ENCODE peak calls at places on chromosomes 5 and 9, in four cellular contexts. I is HepG2, S is H1, E is GM12878. A is an unnamed sample.
A peak's percentile ranks its signal among the peaks of the same experiment; 100 is the strongest.

GRCh38 chr5:178338750-178339144 is 106.1 kb upstream of the PHYKPL start:
- DNase-seq in S (no peak), I (no peak), E (no peak), A (no peak)

GRCh38 chr9:16689352-16689938 is 181.0 kb downstream of the BNC2 start:
- DNase-seq in I (no peak), S (no peak), E (no peak), A (no peak)

GRCh38 chr5:112885001-112885400 is 23.9 kb downstream of the SRP19 start:
- DNase-seq in E (no peak), S (no peak), I (no peak), A (no peak)

GRCh38 chr9:124180557-124180956 is 77.2 kb upstream of the NEK6 start:
- DNase-seq in I (no peak), E (no peak), S (no peak), A (no peak)

GRCh38 chr9:98875536-98875935 is 68.1 kb downstream of the GALNT12 start:
- DNase-seq in I (no peak), S (no peak), E (no peak), A (no peak)

GRCh38 chr5:169161022-169161680 is 139.8 kb downstream of the SLIT3 start:
- DNase-seq in E (no peak), S (no peak), I (no peak), A (no peak)

GRCh38 chr9:726005-726404 is 115.5 kb upstream of the DMRT1 start:
- DNase-seq in I (no peak), E (no peak), S (no peak), A (no peak)

GRCh38 chr5:52809884-52810283 is 22.2 kb downstream of the ITGA1 start:
- DNase-seq in I (no peak), S (no peak), E (no peak), A (no peak)

GRCh38 chr9:77802512-77803293 is 154.6 kb upstream of the GNA14 start:
- DNase-seq in I (no peak), S (no peak), E (no peak), A (no peak)

GRCh38 chr5:176985516-176985915 is 21.1 kb downstream of the UIMC1 start:
- DNase-seq in I (no peak), E (no peak), S (no peak), A (no peak)

GRCh38 chr9:89149726-89150125 is 28.9 kb downstream of the SHC3 start:
- DNase-seq in I (no peak), E (no peak), S (no peak), A (no peak)

GRCh38 chr5:181187500-181188213 is 17.3 kb downstream of the TRIM7 start:
- DNase-seq in E (no peak), S (no peak), I (peak; percentile 81), A (peak; percentile 62)

GRCh38 chr5:178624626-178625546 is 2.0 kb downstream of the CLK4 start:
- DNase-seq in S (no peak), I (no peak), E (no peak), A (no peak)

GRCh38 chr5:171711631-171712030 is 74.0 kb upstream of the SMIM23 start:
- DNase-seq in S (no peak), I (no peak), E (no peak), A (no peak)

GRCh38 chr9:111945216-111945615 is 48.6 kb downstream of the UGCG start:
- DNase-seq in I (no peak), E (peak; percentile 65), S (no peak), A (no peak)

GRCh38 chr5:93956006-93956405 is 214.6 kb upstream of the POU5F2 start:
- DNase-seq in E (no peak), I (no peak), S (no peak), A (no peak)

GRCh38 chr9:126108240-126108639 is 218.4 kb upstream of the MVB12B start:
- DNase-seq in S (no peak), E (no peak), I (no peak), A (no peak)

GRCh38 chr9:124465736-124466135 is 15.5 kb downstream of the ADGRD2 start:
- DNase-seq in S (no peak), I (no peak), E (no peak), A (no peak)

GRCh38 chr5:107543868-107544267 is 126.9 kb downstream of the EFNA5 start:
- DNase-seq in I (no peak), E (no peak), S (no peak), A (no peak)

GRCh38 chr5:107544967-107545366 is 125.8 kb downstream of the EFNA5 start:
- DNase-seq in I (no peak), E (no peak), S (no peak), A (no peak)

GRCh38 chr5:107542831-107543231 is 127.9 kb downstream of the EFNA5 start:
- DNase-seq in E (no peak), S (no peak), I (peak; percentile 2), A (no peak)

GRCh38 chr5:107546084-107546483 is 124.7 kb downstream of the EFNA5 start:
- DNase-seq in S (no peak), E (no peak), I (no peak), A (no peak)

DNA sequence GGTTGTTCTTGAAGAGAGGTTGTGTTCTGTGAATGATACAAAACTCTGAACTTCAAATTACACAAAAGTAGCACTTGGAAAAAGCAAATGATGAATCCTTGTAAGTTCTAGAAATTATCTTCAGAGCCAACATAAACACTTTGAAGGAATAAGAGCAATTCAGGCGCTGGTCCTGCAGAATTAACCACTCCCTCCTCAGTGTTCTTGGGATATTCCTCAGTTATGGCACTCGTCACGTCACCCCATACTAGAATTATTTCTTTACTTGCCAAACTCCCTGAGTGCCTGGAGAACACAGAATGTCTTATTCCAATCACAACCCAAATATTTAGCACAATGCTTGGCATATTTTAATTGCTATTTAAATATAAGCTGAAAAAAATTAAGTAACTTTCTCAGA is 126.3 kb downstream of the EFNA5 start:
- DNase-seq in I (no peak), S (no peak), E (no peak), A (no peak)
- H3K27ac ChIP-seq in I (no peak overlapping the region), S (no peak overlapping the region), E (no peak overlapping the region), A (no peak overlapping the region)

DNA sequence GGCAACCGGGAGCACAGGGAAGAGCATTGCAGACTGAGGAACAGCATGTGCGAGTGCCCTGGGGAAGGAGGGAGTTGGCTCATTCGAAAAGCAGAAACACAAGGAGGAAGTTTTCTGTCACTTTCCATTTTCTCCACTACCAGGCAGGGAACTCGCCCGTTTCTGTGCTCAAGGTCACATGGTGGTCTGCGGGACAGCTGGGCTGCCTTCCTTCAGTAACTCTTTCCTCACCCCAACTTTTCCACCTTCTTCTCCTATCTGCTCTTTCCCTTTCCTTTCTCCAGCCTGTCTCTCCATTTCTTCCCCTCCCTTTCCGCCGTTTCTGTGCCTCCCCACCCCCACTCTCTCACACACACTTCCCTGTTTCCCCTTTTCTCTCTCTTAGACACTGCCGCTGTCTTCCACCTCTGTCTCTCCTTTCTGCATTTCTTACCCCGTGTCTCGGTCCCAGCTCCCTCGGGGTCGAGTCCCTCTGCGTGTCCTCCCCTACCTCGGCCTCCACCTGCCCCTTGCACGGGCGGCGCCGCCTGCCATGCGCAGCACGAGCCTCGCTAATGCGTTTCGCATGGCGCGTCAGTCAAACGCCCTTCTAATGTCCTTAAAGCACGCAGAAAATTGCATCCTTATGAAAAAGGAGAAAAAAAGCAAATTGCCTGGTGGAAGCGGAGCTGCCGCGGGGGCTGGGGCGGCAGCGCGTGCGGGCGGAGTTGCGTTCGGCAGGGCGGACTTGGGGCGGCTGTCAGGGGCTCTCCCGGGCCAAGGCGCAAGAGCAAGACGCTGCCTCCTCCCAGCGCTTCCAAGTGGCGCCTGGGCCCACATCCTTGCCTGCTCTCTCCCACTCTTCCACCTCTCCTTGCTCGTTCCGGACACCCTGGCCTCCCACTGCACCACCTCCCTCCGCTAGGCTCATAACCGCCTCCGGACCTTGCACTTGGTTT is 9.5 kb downstream of the BARX1 start:
- DNase-seq in E (no peak), S (no peak), I (no peak), A (no peak)
- TF ChIP-seq EZH2 in E (no peak), S (peak; percentile 99), I (peak; percentile 65), A (no peak)

DNA sequence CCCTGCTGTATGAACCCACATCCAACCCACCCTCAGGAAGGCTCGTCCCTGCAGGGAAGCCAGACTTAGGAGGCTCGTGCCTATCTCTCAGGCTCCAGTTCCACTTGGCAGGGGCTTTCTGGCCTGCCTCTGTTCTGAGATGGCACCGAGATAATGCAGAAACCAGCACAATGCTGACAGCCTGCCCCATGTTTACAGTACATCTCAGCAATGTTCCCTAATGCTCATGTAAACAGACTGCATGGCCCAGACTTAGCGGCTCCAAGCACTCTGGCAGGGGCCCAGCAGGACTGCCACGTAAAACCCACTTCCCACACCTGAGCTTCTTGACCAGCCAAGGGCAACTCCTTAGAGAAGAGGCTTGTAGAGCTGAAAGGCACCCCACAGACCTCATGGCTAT is 499.5 kb upstream of the BRINP1 start:
- DNase-seq in E (no peak), I (no peak), S (no peak), A (no peak)
- TF ChIP-seq EP300 in E (no peak), I (no peak), S (no peak), A (no peak)

GRCh38 chr9:136958898-136959850 is 7.1 kb downstream of the LCN12 start:
- DNase-seq in I (no peak), E (no peak), S (no peak), A (no peak)
- H3K27ac ChIP-seq in I (no peak overlapping the region), E (no peak overlapping the region), S (no peak overlapping the region), A (no peak overlapping the region)

GRCh38 chr5:16618138-16618897 is 1.5 kb upstream of the RETREG1 start:
- DNase-seq in E (no peak), I (no peak), S (no peak), A (no peak)

GRCh38 chr5:16616536-16617271 is at the start of gene RETREG1:
- DNase-seq in I (no peak), S (no peak), E (no peak), A (no peak)

GRCh38 chr5:16619136-16619535 is 2.3 kb upstream of the RETREG1 start:
- DNase-seq in I (no peak), S (no peak), E (no peak), A (no peak)

GRCh38 chr5:16617272-16617973 is 626 bp upstream of the RETREG1 start:
- DNase-seq in E (no peak), I (no peak), S (no peak), A (no peak)

DNA sequence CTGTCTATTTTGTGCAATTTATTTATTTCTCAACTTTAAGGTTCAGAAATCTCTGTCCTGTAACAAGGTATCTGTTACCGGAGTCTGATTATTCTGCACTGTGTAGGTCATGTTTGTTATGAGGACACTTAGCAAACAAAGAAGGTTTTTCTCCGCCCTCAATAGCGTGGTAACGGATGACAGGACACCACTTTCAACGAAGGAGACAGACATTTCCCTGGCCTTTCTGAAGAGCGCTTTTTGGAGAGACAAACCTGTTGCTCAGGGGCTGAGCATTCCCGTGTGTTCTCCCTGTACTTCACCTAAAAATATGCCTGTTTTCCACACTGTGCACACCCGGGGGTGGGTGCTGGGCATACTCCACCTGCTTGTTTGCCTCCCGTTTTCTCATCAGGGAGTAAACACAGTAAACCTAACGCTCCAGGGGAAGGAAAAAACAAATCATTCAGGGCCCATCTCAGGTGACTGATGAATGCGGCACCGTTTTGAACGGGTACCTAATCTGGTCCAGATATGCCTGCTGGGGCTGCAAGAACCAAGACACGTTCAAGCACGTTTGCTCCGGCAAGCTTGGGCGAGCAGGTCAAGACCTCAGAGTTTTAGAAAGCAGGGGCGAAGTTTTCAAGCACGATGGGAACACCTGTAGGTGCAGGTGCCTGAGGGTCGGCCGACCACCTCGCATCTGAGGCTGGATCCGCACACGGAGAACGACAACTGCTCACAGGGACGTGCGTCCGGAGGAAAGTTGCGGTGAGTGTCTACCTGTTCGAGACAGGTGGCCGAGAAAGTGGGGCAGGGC is 861 bp downstream of the RETREG1 start:
- DNase-seq in S (no peak), E (no peak), I (no peak), A (no peak)
- TF ChIP-seq EZH2 in S (peak; percentile 73), E (no peak), I (peak; percentile 67), A (no peak)